ENCODE peak calls at places on chromosomes 11 and 22, in nine cellular contexts. K, G, N, O, M, Z, Q, V and I are unnamed samples.

GRCh38 chr11:6455070-6455469 is 14.3 kb upstream of the HPX start:
- DNase-seq in Q (no peak), Z (no peak), V (no peak), N (no peak), K (no peak), O (no peak), G (no peak), M (no peak), I (no peak)

GRCh38 chr11:86781546-86781945 is 18.8 kb upstream of the PRSS23 start:
- DNase-seq in K (no peak), O (no peak), G (no peak), N (no peak), Q (no peak), M (no peak), V (no peak), Z (no peak), I (no peak)

GRCh38 chr22:42697542-42698013 is 23.1 kb downstream of the A4GALT start:
- DNase-seq in V (peak; percentile 67), G (no peak), M (no peak), Z (peak; percentile 48), K (peak; percentile 85), Q (peak; percentile 49), N (no peak), O (peak; percentile 97), I (no peak)

GRCh38 chr11:61837411-61838005 is 9.4 kb downstream of the FADS2 start:
- DNase-seq in N (no peak), V (no peak), M (no peak), Q (no peak), K (no peak), Z (no peak), O (no peak), G (no peak), I (no peak)

GRCh38 chr11:117187799-117188481 is 9.4 kb downstream of the SIDT2 start:
- DNase-seq in Q (no peak), K (peak; percentile 18), M (no peak), O (peak; percentile 73), Z (no peak), G (peak; percentile 61), N (no peak), V (no peak), I (no peak)

GRCh38 chr11:44305643-44306468 is 4.1 kb downstream of the ALX4 start:
- DNase-seq in M (peak; percentile 51), O (no peak), V (no peak), Z (no peak), G (peak; percentile 73), K (no peak), Q (no peak), N (peak; percentile 42), I (no peak)

GRCh38 chr11:34269031-34269430 is 88.8 kb downstream of the ABTB2 start:
- DNase-seq in M (no peak), G (no peak), Q (no peak), K (no peak), V (no peak), N (no peak), O (no peak), Z (no peak), I (no peak)

GRCh38 chr11:94322501-94322900 is 18.1 kb downstream of the IZUMO1R start:
- DNase-seq in O (no peak), G (no peak), N (no peak), K (no peak), Q (no peak), V (no peak), Z (no peak), M (no peak), I (no peak)

GRCh38 chr11:100876826-100877545 is 189.9 kb downstream of the ARHGAP42 start:
- DNase-seq in M (no peak), G (no peak), Z (peak; percentile 97), Q (no peak), K (no peak), V (no peak), N (peak; percentile 9), O (no peak), I (no peak)

GRCh38 chr11:2518983-2519340 is 74.2 kb downstream of the KCNQ1 start:
- DNase-seq in G (peak; percentile 43), V (no peak), O (peak; percentile 62), Q (no peak), K (peak; percentile 11), N (no peak), M (peak; percentile 21), Z (no peak), I (peak; percentile 1)

GRCh38 chr11:12745787-12746186 is 71.6 kb downstream of the TEAD1 start:
- DNase-seq in G (no peak), K (no peak), Q (no peak), V (no peak), M (no peak), Z (no peak), N (no peak), O (no peak), I (no peak)

GRCh38 chr22:37043828-37044538 is 7.6 kb upstream of the KCTD17 start:
- DNase-seq in O (no peak), K (no peak), V (peak; percentile 88), G (peak; percentile 90), Z (no peak), N (peak; percentile 64), M (peak; percentile 65), Q (peak; percentile 47), I (peak; percentile 84)

GRCh38 chr11:11468919-11469318 is 115.9 kb upstream of the CSNK2A3 start:
- DNase-seq in G (no peak), V (no peak), M (no peak), N (no peak), K (peak; percentile 48), O (no peak), Q (no peak), Z (no peak), I (no peak)

GRCh38 chr11:8315463-8315862 is 51.8 kb upstream of the LMO1 start:
- DNase-seq in Q (no peak), O (no peak), M (no peak), Z (no peak), V (no peak), K (no peak), N (no peak), G (no peak), I (peak; percentile 30)

GRCh38 chr11:8321876-8322275 is 58.2 kb upstream of the LMO1 start:
- DNase-seq in Q (no peak), G (no peak), M (no peak), V (no peak), Z (no peak), O (no peak), N (no peak), K (no peak), I (no peak)

GRCh38 chr11:8317164-8317563 is 53.5 kb upstream of the LMO1 start:
- DNase-seq in O (no peak), V (no peak), K (no peak), M (no peak), N (no peak), G (no peak), Z (no peak), Q (no peak), I (no peak)

GRCh38 chr11:8323161-8323935 is 59.7 kb upstream of the LMO1 start:
- DNase-seq in Q (no peak), K (no peak), O (no peak), Z (no peak), G (no peak), M (no peak), N (no peak), V (no peak), I (no peak)

GRCh38 chr11:8318536-8318935 is 54.9 kb upstream of the LMO1 start:
- DNase-seq in M (no peak), V (no peak), G (no peak), Q (no peak), N (peak; percentile 39), O (no peak), K (no peak), Z (no peak), I (peak; percentile 25)
- TF ChIP-seq CTCF in M (no peak), V (no peak), G (no peak), Q (peak; percentile 55), N (peak; percentile 43), O (no peak), K (no peak), Z (peak; percentile 14), I (peak; percentile 46)

DNA sequence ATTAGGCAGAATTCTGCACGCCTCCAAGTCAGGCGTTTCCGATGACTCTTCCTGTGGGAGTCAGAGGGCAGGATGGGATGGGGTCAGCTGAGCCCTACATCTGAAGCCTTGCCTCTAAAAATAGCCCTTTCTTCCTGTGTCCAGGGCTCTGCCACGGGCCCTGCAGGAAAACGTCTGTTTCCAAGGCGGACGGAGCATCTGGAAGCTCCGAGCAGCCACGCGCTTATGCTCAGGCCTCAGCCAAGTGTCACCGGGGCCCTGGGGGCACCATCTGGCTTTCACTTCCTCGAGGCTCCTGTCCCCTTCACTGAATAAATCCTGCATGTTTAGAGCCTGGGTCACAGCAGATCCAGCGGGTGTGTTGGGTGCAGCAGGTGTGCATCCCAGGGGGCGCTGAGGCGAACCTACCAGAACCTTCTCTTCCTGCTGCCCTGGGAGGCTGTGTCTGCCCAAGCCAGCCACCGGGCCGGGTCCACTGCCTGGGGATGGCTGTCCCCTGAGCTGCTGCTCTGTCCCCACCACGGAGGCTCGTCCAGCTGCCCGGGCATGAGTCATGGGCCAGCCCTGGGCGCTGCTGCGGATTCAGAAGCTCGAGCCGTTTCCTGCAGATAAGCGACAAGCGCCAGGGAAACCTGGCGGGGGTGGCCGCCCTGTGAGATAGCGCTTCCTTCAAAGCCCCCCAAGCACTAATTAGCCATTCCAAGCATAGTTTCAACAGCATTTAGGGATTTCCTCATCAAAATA is 32.0 kb upstream of the LINC01488 start:
- DNase-seq in V (no peak), N (no peak), O (peak; percentile 87), Q (no peak), K (peak; percentile 62), G (no peak), M (no peak), Z (no peak), I (peak; percentile 89)
- TF ChIP-seq CTCF in V (no peak), N (no peak), O (no peak), Q (no peak), K (no peak), G (no peak), M (no peak), Z (no peak), I (peak; percentile 40)

DNA sequence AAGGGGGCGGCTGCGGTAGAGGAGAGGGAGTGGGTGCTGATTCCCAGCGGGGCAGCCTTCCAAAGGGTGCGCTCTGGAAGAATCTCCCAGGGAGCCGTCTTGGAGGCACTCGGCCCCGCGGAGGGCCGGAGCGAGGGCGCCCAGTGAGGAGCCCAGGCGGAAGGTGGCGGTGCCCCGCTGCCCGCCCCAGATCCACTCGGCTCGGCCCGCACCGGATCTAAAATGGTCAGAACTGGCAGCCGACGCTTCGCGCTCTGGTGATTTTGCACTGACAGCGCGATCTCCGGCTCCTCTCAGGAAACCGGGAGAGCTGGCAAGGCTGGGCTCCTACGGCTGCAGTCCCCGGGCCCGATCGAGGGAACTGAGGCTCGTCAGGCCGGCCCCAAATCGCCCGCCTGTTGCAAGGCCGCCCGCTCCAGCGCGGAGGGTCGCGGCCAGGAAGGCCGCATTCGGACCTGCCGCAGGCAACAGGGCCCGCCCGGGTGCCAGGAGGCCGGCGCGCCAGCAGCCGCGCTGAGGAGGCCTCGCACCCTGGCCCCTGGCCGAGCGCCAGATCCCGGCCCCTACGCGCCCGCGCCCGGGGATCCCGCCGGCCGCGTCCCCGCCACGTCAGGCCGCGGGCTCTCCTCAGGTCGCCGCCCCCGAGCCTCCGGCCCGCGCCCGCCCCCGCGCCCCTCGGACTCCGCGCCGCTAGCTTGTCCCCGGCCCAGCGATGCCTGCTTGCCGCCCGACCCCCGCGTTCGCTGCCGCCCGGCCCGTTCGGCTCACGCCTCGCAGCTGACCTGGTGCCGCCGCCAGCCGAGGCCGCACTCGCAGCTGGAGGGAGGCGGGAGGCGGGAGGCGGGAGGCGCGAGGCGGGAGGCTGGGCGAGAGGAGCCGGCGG is at the start of gene KLHL22:
- DNase-seq in N (peak; percentile 43), M (peak; percentile 55), O (no peak), Q (no peak), K (peak; percentile 32), V (no peak), Z (no peak), G (peak; percentile 75), I (peak; percentile 74)
- TF ChIP-seq CTCF in N (no peak), M (no peak), O (no peak), Q (no peak), K (no peak), V (no peak), Z (no peak), G (no peak), I (no peak)

GRCh38 chr22:19965771-19966709 is 24.4 kb upstream of the TXNRD2 start:
- DNase-seq in N (peak; percentile 45), Q (no peak), K (no peak), G (no peak), Z (no peak), V (no peak), O (no peak), M (no peak), I (peak; percentile 68)
- TF ChIP-seq CTCF in N (peak; percentile 49), Q (peak; percentile 59), K (no peak), G (peak; percentile 21), Z (peak; percentile 50), V (peak; percentile 35), O (no peak), M (no peak), I (peak; percentile 72)